ENCODE peak calls at places on chromosomes 13 and 19, in nine cellular contexts. G, L, Y, O, C, Q, V, A and K are unnamed samples.

GRCh38 chr19:33039815-33040214 is 24.9 kb downstream of the RHPN2 start:
- DNase-seq in O (no peak), L (no peak), G (no peak), A (no peak), Q (no peak), C (no peak), Y (no peak), V (no peak), K (no peak)

GRCh38 chr19:19628499-19629134 is 597 bp upstream of the LPAR2 start:
- DNase-seq in A (peak; percentile 85), G (peak; percentile 45), Y (peak; percentile 73), L (peak; percentile 61), Q (peak; percentile 95), V (peak; percentile 83), C (no peak), O (peak; percentile 52), K (no peak)

GRCh38 chr19:33749016-33749415 is 47.7 kb upstream of the KCTD15 start:
- DNase-seq in A (no peak), C (no peak), O (no peak), G (no peak), Y (no peak), Q (no peak), L (no peak), V (no peak), K (no peak)

GRCh38 chr19:53506728-53507127 is 31.2 kb upstream of the ZNF331 start:
- DNase-seq in O (no peak), L (no peak), A (no peak), G (no peak), Q (no peak), V (no peak), C (no peak), Y (no peak), K (no peak)

GRCh38 chr13:23447927-23448326 is 14.4 kb upstream of the SACS start:
- DNase-seq in G (no peak), Q (no peak), L (no peak), C (no peak), V (no peak), Y (no peak), O (no peak), A (no peak), K (no peak)

GRCh38 chr13:48155850-48156249 is 60.9 kb upstream of the MED4 start:
- DNase-seq in G (peak; percentile 53), L (peak; percentile 38), Y (no peak), O (no peak), A (no peak), V (peak; percentile 59), C (no peak), Q (no peak), K (no peak)

GRCh38 chr19:4474504-4475136 is 2.5 kb downstream of the HDGFL2 start:
- DNase-seq in Q (peak; percentile 95), V (no peak), O (no peak), L (no peak), Y (peak; percentile 68), A (no peak), C (peak; percentile 82), G (no peak), K (peak; percentile 85)

GRCh38 chr13:23610187-23610576 is 40.0 kb downstream of the TNFRSF19 start:
- DNase-seq in O (no peak), V (no peak), G (no peak), C (no peak), A (no peak), L (no peak), Y (no peak), Q (no peak), K (no peak)

GRCh38 chr13:98795220-98795619 is 42.7 kb upstream of the SLC15A1 start:
- DNase-seq in Y (no peak), Q (no peak), C (no peak), G (no peak), O (no peak), A (no peak), V (no peak), L (no peak), K (no peak)

GRCh38 chr19:55605207-55605636 is 225 bp upstream of the ZNF865 start:
- DNase-seq in L (peak; percentile 92), Q (peak; percentile 97), G (peak; percentile 97), V (peak; percentile 97), Y (peak; percentile 94), O (peak; percentile 96), C (peak; percentile 92), A (peak; percentile 99), K (peak; percentile 90)

GRCh38 chr19:55606817-55607216 is 1.4 kb downstream of the ZNF865 start:
- DNase-seq in V (no peak), A (no peak), G (no peak), L (no peak), Q (no peak), C (no peak), Y (no peak), O (no peak), K (no peak)

GRCh38 chr19:55606471-55606787 is 982 bp downstream of the ZNF865 start:
- DNase-seq in A (no peak), G (no peak), V (no peak), Q (no peak), Y (no peak), O (no peak), L (no peak), C (no peak), K (no peak)

GRCh38 chr19:55603581-55604292 is 1.7 kb upstream of the ZNF865 start:
- DNase-seq in Y (no peak), L (no peak), V (no peak), A (no peak), O (no peak), Q (no peak), C (no peak), G (no peak), K (no peak)

DNA sequence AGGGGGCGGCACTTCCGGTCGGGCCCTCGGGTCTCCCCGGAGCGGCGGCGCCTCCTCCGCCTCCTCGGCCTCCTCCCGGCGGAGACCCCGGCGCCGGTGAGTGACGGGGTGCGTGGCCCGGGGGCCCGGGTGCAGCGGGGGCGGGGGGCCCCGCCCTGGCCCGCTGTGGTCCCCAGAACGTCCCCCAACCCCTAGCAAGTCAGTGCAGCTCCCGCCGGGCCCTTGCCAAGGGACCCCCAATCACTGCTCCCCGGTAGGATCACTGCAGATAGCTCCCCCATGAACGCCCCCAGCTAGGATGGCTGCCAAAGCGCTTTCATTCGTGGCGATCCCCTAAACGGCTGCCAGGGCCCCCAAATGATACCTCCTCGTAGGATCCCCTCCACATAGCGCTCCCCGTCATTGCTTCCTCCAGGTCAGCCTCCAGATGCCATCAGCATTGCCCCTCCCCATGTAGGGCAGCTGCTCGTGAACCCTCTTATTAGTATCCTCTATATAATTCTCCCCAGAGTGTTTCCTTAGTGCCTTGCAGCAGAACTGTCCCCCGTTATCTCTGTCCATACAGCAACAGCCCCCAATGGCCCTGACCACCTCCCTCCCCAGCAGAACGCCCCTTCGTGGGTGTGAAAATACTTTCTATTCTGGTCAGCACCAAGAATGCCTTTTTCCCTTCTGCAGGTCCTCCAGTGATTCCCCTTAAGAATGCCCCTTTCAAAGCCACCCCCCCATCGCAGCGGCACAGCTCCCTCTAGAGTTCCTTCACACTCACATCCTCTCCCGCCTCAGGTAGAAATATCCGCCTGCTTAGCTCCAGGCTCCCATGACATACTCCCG is at the start of gene ZNF865:
- DNase-seq in L (peak; percentile 69), Q (peak; percentile 82), G (peak; percentile 69), C (no peak), O (peak; percentile 57), V (peak; percentile 85), Y (no peak), A (peak; percentile 77), K (no peak)
- TF ChIP-seq POLR2AphosphoS5 in L (no peak), Q (no peak), G (peak; percentile 53), C (no peak), O (no peak), V (no peak), Y (no peak), A (no peak), K (no peak)

DNA sequence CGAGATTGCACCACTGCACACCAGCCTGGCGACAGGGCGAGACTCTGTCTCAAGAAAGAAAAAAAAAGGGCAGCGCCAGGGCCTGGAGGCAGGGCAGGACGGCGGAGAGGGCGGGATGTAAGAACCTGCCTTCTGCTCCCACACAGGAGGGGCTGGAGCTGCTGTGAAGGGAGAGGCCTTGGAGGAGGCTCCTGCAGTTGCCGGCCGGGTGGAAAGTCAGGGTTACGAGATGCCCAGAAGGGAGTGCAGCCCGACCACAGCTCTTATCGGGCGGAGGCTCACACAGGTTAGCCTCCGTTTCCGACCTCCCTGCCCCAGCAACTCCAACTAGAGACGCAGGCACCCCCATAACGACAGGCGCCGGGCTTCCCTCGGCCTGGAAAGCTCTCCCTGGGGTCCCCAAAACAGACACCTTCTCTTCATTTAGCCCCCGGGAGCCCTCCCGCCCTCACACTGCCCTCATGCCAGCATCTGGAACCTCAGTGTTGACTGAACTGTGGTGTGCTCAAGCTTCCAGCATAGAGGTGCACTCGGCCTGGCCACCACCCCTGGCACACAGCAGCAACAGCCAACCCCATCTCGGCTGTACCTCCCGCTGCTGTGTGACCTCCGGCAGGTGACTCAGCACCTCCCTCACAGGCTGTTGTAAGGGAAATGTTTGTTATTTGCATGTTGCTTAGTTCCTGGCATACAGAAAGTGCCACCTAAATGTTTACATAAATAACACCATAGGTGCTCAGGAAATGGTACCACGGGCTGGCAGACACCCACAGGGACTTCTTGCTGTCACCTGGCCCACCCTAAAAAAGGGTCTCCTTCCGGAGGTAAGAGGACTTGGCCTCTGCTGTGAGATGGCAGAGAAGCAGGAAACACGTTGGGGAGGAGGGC is 1.3 kb downstream of the PLPP2 start:
- DNase-seq in L (peak; percentile 74), V (no peak), O (peak; percentile 86), Y (peak; percentile 71), G (peak; percentile 64), A (peak; percentile 87), Q (peak; percentile 27), C (no peak), K (peak; percentile 37)
- TF ChIP-seq POLR2AphosphoS5 in L (peak; percentile 45), V (no peak), O (peak; percentile 59), Y (peak; percentile 79), G (no peak), A (no peak), Q (no peak), C (no peak), K (no peak)

GRCh38 chr19:1942934-1943555 is 2.1 kb downstream of the CSNK1G2 start:
- DNase-seq in O (no peak), V (peak; percentile 54), C (no peak), L (no peak), Q (no peak), G (no peak), Y (no peak), A (no peak), K (no peak)
- TF ChIP-seq POLR2AphosphoS5 in O (no peak), V (peak; percentile 3), C (no peak), L (no peak), Q (no peak), G (no peak), Y (no peak), A (no peak), K (no peak)

DNA sequence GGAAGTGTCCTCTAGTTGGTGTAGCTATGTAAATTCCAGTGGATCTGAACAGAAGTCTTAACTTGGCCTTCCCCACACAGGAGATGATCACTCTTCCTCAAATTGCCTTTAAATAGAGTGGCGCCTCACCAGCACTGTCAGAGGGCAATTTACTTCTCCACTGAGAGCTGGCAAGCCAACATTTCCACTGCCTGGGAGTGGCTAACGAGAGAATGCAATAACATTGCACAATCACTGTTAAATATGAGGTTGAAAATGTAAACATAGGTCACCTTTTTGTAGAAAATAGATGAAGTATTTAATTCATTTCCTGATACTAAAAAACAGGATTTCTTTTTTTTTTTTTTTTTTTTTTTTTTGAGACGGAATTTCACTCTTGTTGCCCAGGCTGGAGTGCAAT is 55.4 kb upstream of the UBL3 start:
- DNase-seq in V (peak; percentile 93), G (peak; percentile 66), L (no peak), C (no peak), Q (no peak), O (peak; percentile 65), Y (no peak), A (peak; percentile 71), K (no peak)
- TF ChIP-seq POLR2AphosphoS5 in V (no peak), G (peak; percentile 85), L (no peak), C (no peak), Q (no peak), O (peak; percentile 24), Y (no peak), A (peak; percentile 33), K (no peak)

GRCh38 chr13:113058988-113059850 is 46.4 kb upstream of the F7 start:
- DNase-seq in C (no peak), V (no peak), O (no peak), Q (no peak), A (no peak), L (no peak), Y (no peak), G (no peak), K (no peak)
- TF ChIP-seq POLR2AphosphoS5 in C (no peak), V (no peak), O (no peak), Q (no peak), A (no peak), L (no peak), Y (no peak), G (no peak), K (no peak)